ENCODE peak calls at places on chromosomes 1 and 21, in six cellular contexts. A is putamen, B is right cardiac atrium, U is GM23248, C is brain microvascular endothelial cell, O is left lobe of liver. H is an unnamed sample.

GRCh38 chr1:208807446-208808117 is 563.4 kb upstream of the PLXNA2 start:
- DNase-seq in A (peak), B (no peak), U (peak), C (no peak), O (no peak), H (no peak)

GRCh38 chr1:174051956-174052355 is 29.8 kb upstream of the RC3H1 start:
- DNase-seq in A (peak), B (peak), U (peak), C (no peak), O (no peak), H (peak)

GRCh38 chr1:24705260-24706073 is 39.8 kb upstream of the CLIC4 start:
- DNase-seq in A (peak), B (peak), U (peak), C (peak), O (peak), H (peak)

GRCh38 chr1:172089768-172090510 is 248.6 kb downstream of the DNM3 start:
- DNase-seq in A (no peak), B (peak), U (peak), C (peak), O (peak), H (peak)

GRCh38 chr1:27044613-27045091 is 32.0 kb upstream of the TENT5B start:
- DNase-seq in A (peak), B (peak), U (peak), C (peak), O (peak), H (peak)

GRCh38 chr1:115797491-115797890 is 29.0 kb upstream of the CASQ2 start:
- DNase-seq in A (no peak), B (no peak), U (no peak), C (no peak), O (no peak), H (no peak)

GRCh38 chr1:69976896-69977295 is 228.5 kb downstream of the LRRC40 start:
- DNase-seq in A (peak), B (no peak), U (peak), C (peak), O (no peak), H (peak)

GRCh38 chr1:199322278-199322677 is 683.4 kb downstream of the PTPRC start:
- DNase-seq in A (no peak), B (no peak), U (no peak), C (no peak), O (no peak), H (no peak)

GRCh38 chr1:152954436-152954835 is 7.4 kb downstream of the SPRR5 start:
- DNase-seq in A (no peak), B (no peak), U (peak), C (no peak), O (no peak), H (no peak)

GRCh38 chr1:77540501-77541161 is 141.8 kb downstream of the ZZZ3 start:
- DNase-seq in A (no peak), B (no peak), U (peak), C (peak), O (no peak), H (no peak)

GRCh38 chr1:46822248-46822826 is 23.5 kb downstream of the CYP4B1 start:
- DNase-seq in A (no peak), B (no peak), U (no peak), C (no peak), O (no peak), H (no peak)

GRCh38 chr1:28867850-28868249 is 46.5 kb upstream of the EPB41 start:
- DNase-seq in A (no peak), B (no peak), U (no peak), C (no peak), O (no peak), H (no peak)

GRCh38 chr1:44354840-44355581 is at the start of gene ERI3:
- DNase-seq in A (peak), B (peak), U (peak), C (peak), O (peak), H (peak)

GRCh38 chr21:36203603-36203889 is 46.9 kb downstream of the DOP1B start:
- DNase-seq in A (peak), B (no peak), U (peak), C (peak), O (no peak), H (peak)

H was measured in Ammon's horn.